ENCODE peak calls at places on chromosomes 6 and 20, in ten cellular contexts. B, E, P, X, O, R, D, T, N and U are unnamed samples.

GRCh38 chr6:109002100-109002697 is 92.4 kb downstream of the SESN1 start:
- DNase-seq in B (no peak), E (peak), P (no peak), X (no peak), O (no peak), R (no peak), D (no peak), T (no peak), N (no peak), U (peak)

GRCh38 chr20:63268671-63269439 is 3.8 kb upstream of the ARFGAP1 start:
- DNase-seq in B (no peak), E (peak), P (no peak), X (no peak), O (no peak), R (no peak), D (no peak), T (no peak), N (no peak), U (no peak)

GRCh38 chr20:62352402-62353288 is 14.5 kb downstream of the LAMA5 start:
- DNase-seq in B (peak), E (peak), P (peak), X (no peak), O (peak), R (no peak), D (no peak), T (no peak), N (no peak), U (no peak)

GRCh38 chr6:100176321-100176950 is 182.4 kb upstream of the MCHR2 start:
- DNase-seq in B (no peak), E (peak), P (no peak), X (no peak), O (no peak), R (peak), D (no peak), T (peak), N (no peak), U (no peak)

GRCh38 chr20:46205349-46205748 is 87.2 kb downstream of the CD40 start:
- DNase-seq in B (no peak), E (no peak), P (no peak), X (no peak), O (no peak), R (no peak), D (no peak), T (no peak), N (no peak), U (no peak)

GRCh38 chr6:111722220-111722731 is 116.6 kb upstream of the TRAF3IP2 start:
- DNase-seq in B (no peak), E (peak), P (no peak), X (no peak), O (no peak), R (no peak), D (no peak), T (no peak), N (no peak), U (no peak)

GRCh38 chr20:38294334-38294592 is 9.7 kb upstream of the BPI start:
- DNase-seq in B (no peak), E (no peak), P (no peak), X (no peak), O (peak), R (no peak), D (no peak), T (no peak), N (no peak), U (no peak)

GRCh38 chr6:82144852-82145332 is 102.7 kb downstream of the IBTK start:
- DNase-seq in B (no peak), E (peak), P (peak), X (no peak), O (no peak), R (peak), D (no peak), T (peak), N (no peak), U (no peak)

GRCh38 chr20:60108397-60108796 is 150.2 kb downstream of the CDH26 start:
- DNase-seq in B (no peak), E (no peak), P (no peak), X (no peak), O (no peak), R (no peak), D (no peak), T (no peak), N (no peak), U (no peak)

GRCh38 chr6:33091957-33092356 is 16.2 kb downstream of the HLA-DPB1 start:
- DNase-seq in B (peak), E (no peak), P (no peak), X (no peak), O (no peak), R (no peak), D (peak), T (peak), N (peak), U (no peak)

GRCh38 chr6:13103169-13103568 is 225.2 kb downstream of the TBC1D7 start:
- DNase-seq in B (no peak), E (no peak), P (no peak), X (no peak), O (no peak), R (no peak), D (no peak), T (no peak), N (no peak), U (no peak)

GRCh38 chr20:43022081-43022480 is 167.6 kb downstream of the PTPRT start:
- DNase-seq in B (no peak), E (no peak), P (no peak), X (no peak), O (no peak), R (no peak), D (no peak), T (no peak), N (no peak), U (no peak)